ENCODE peak calls at places on chromosomes 13 and 19, in five cellular contexts. Y, W, V, N and S are unnamed samples.

GRCh38 chr13:106036870-106037269 is 498.6 kb downstream of the EFNB2 start:
- DNase-seq in Y (no peak), W (no peak), V (no peak), N (no peak), S (no peak)

GRCh38 chr19:41707871-41708371 is 505 bp upstream of the CEACAM5 start:
- DNase-seq in Y (no peak), W (no peak), V (no peak), N (no peak), S (no peak)

GRCh38 chr19:5968431-5969373 is 9.2 kb downstream of the RANBP3 start:
- DNase-seq in Y (no peak), W (peak), V (no peak), N (no peak), S (no peak)

GRCh38 chr13:45282994-45283393 is 58.0 kb downstream of the TPT1 start:
- DNase-seq in Y (no peak), W (no peak), V (no peak), N (no peak), S (no peak)

GRCh38 chr13:73335226-73335625 is 276.4 kb downstream of the KLF5 start:
- DNase-seq in Y (no peak), W (no peak), V (no peak), N (no peak), S (peak)

GRCh38 chr19:3443840-3444694 is 36.3 kb downstream of the SMIM24 start:
- DNase-seq in Y (no peak), W (peak), V (no peak), N (peak), S (no peak)

GRCh38 chr19:48623556-48624066 is 4.3 kb downstream of the SPHK2 start:
- DNase-seq in Y (no peak), W (no peak), V (no peak), N (no peak), S (no peak)

GRCh38 chr13:107778094-107778493 is 437.2 kb downstream of the LIG4 start:
- DNase-seq in Y (no peak), W (no peak), V (no peak), N (no peak), S (no peak)